ENCODE peak calls at places on chromosome 13, in ten cellular contexts. W is OCI-LY7, G is tibial artery, D is kidney epithelial cell, L is SK-N-SH, N is H1, Q is body of pancreas, S is esophagus squamous epithelium, M is left ventricle myocardium inferior, F is fibroblast of mammary gland. O is an unnamed sample.

GRCh38 chr13:62356977-62357376 is 941.3 kb upstream of the PCDH20 start:
- DNase-seq in W (no peak), Q (no peak), N (no peak), D (no peak), L (no peak), M (no peak), S (no peak), F (no peak), G (no peak), O (no peak)

GRCh38 chr13:21060827-21061076 is 634 bp downstream of the LATS2 start:
- DNase-seq in Q (no peak), S (no peak), D (no peak), L (peak), N (no peak), M (peak), F (no peak), W (no peak), G (peak), O (no peak)

GRCh38 chr13:104015646-104016396 is 949.6 kb upstream of the SLC10A2 start:
- DNase-seq in M (no peak), L (no peak), G (no peak), Q (no peak), D (no peak), S (no peak), W (no peak), F (peak), N (no peak), O (peak)

GRCh38 chr13:94239135-94239534 is 240.3 kb downstream of the DCT start:
- DNase-seq in G (no peak), W (no peak), L (no peak), F (peak), D (peak), S (no peak), N (no peak), Q (no peak), M (no peak), O (peak)

GRCh38 chr13:48739346-48740037 is 85.8 kb downstream of the CYSLTR2 start:
- DNase-seq in G (no peak), W (no peak), L (no peak), S (no peak), F (peak), D (no peak), Q (no peak), M (no peak), N (no peak), O (peak)

GRCh38 chr13:47004022-47004421 is 107.2 kb upstream of the HTR2A start:
- DNase-seq in D (no peak), M (no peak), W (no peak), G (no peak), F (peak), Q (no peak), S (no peak), N (no peak), L (no peak), O (peak)

GRCh38 chr13:37148501-37148900 is 43.0 kb upstream of the CSNK1A1L start:
- DNase-seq in M (no peak), D (no peak), Q (no peak), L (peak), F (peak), N (no peak), W (no peak), G (no peak), S (no peak), O (peak)

GRCh38 chr13:49731766-49732165 is 40.5 kb upstream of the EBPL start:
- DNase-seq in N (no peak), D (no peak), W (no peak), G (no peak), F (peak), L (no peak), M (no peak), Q (no peak), S (no peak), O (peak)

GRCh38 chr13:36418022-36418805 is 14.1 kb upstream of the CCNA1 start:
- DNase-seq in F (peak), W (no peak), Q (peak), M (no peak), D (no peak), N (no peak), G (no peak), S (no peak), L (no peak), O (peak)

DNA sequence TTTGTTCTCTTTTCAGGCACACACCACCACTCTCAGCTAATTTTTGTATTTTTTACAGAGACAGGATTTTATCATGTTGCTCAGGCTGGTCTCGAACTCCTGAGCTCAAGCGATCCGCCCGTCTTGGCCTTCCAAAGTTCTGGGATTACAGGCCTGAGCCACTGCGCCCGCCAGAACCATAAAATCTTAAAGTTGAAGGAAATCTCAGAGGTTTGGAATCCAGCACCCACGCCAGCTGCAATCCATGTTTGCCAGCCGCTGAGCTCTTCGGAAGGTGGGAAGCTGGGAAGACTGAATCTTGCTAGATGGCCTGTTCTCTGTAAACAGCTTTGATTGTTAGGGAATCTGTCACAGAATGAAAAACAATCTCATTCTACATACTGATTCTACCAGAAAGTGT is 38.5 kb downstream of the SPATA13 start:
- DNase-seq in W (no peak), Q (no peak), S (no peak), D (no peak), G (no peak), N (no peak), L (no peak), M (no peak), F (peak), O (peak)
- TF ChIP-seq CTCF in W (no peak), Q (no peak), S (no peak), D (no peak), G (no peak), N (no peak), L (no peak), M (no peak), F (no peak), O (no peak)

GRCh38 chr13:83880275-83881027 is 1.8 kb downstream of the SLITRK1 start:
- DNase-seq in L (no peak), N (no peak), M (no peak), F (no peak), S (no peak), D (no peak), W (no peak), G (no peak), Q (no peak), O (no peak)
- H3K4me3 ChIP-seq in L (no peak), N (peak), M (no peak), F (no peak), S (no peak), D (no peak), W (no peak), G (no peak), Q (no peak), O (no peak)

DNA sequence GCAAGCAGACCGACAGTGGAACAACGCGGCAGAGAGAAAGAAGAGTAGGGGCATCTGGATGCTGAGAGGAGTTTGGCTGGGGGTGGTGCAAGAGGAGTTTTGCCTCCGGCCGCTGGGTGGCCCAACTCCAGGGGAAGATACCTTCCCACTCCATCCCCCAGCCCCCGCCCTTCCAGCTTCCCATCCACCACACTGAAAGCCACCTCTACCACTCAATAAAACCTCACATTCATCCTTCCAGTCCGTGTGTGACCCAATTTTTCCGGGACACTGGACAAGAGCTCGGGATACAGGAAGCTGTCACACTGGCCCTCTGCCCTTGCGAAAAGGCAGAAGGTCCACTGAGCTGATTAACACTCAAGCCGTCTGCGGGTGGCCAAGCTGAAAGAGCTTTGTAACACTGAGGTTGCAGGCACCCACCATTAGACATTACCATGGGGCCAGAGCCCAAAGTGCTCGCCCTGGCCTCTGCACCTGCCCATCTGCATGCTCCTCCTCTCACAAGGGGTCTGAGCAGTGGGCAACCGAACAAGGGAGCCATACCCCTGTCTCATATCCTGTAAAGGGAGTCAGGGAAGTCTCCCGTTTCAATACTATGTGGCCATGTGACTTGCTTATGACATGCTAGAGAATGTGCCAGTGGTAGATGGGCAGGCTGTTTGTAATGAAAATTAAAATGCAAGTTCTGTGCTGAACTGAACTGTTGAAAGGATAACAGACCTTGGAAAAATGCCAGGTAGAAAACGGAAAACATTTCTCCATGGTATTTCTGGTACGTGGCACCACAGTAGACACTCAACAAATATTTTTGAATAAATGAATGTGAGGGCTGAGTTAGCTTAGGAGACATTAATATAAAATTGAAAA is 205.1 kb upstream of the STARD13 start:
- DNase-seq in S (no peak), L (no peak), D (no peak), F (no peak), W (no peak), N (peak), Q (no peak), M (no peak), G (no peak), O (peak)
- TF ChIP-seq CTCF in S (no peak), L (no peak), D (no peak), F (no peak), W (no peak), N (peak), Q (no peak), M (no peak), G (no peak), O (no peak)

GRCh38 chr13:30792257-30793000 is 57.1 kb downstream of the ALOX5AP start:
- DNase-seq in M (peak), Q (peak), D (peak), W (no peak), N (no peak), F (peak), G (peak), L (peak), S (no peak), O (peak)
- H3K4me3 ChIP-seq in M (no peak), Q (no peak), D (no peak), W (no peak), N (no peak), F (no peak), G (no peak), L (peak), S (no peak), O (no peak)

DNA sequence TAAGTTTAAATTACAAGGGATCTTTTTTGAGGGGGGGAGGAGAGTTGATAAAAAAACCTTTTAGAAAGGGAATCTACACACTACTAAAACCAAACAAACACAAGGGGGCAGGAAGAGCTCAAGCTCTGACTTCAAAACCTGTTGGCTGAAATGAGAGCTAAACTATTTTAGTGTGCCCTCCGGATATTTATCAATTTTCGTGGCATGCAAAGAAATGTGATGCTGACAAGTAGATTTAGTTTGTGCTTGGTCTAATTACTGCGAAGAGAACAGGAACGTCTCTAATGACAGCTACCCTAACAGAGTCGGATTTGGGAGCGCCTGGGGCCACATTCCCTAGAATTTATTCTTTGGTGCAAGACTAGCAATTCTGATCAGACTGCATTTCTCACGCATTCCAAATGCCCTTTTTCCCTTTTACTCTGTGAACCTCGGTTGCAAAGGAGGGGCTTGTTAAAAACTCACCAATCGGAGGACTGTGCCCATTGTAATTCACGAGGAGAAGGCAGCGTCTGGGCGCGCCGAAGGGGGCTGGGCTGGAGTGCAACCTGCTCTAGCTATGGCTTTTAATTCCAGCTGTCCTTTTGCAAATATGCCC is 804 bp upstream of the FREM2 start:
- DNase-seq in W (no peak), Q (peak), M (no peak), G (no peak), S (no peak), F (peak), D (no peak), N (no peak), L (peak), O (no peak)
- TF ChIP-seq CTCF in W (peak), Q (peak), M (peak), G (no peak), S (no peak), F (peak), D (peak), N (no peak), L (peak), O (no peak)

GRCh38 chr13:38957794-38958592 is 32.6 kb downstream of the STOML3 start:
- DNase-seq in N (no peak), G (no peak), M (no peak), W (no peak), D (no peak), L (no peak), F (no peak), S (no peak), Q (no peak), O (no peak)

GRCh38 chr13:38954291-38954690 is 36.3 kb downstream of the STOML3 start:
- DNase-seq in S (no peak), F (peak), W (no peak), M (no peak), L (no peak), N (no peak), D (no peak), G (no peak), Q (no peak), O (no peak)

GRCh38 chr13:38954844-38955243 is 35.8 kb downstream of the STOML3 start:
- DNase-seq in D (no peak), L (no peak), Q (no peak), F (no peak), G (no peak), S (no peak), M (no peak), N (no peak), W (no peak), O (no peak)

GRCh38 chr13:38965281-38965680 is 25.4 kb downstream of the STOML3 start:
- DNase-seq in W (no peak), D (no peak), S (no peak), N (no peak), G (no peak), M (no peak), Q (no peak), F (no peak), L (no peak), O (no peak)

GRCh38 chr13:38960175-38960574 is 30.5 kb downstream of the STOML3 start:
- DNase-seq in L (no peak), D (no peak), N (no peak), Q (no peak), F (no peak), S (no peak), W (no peak), G (no peak), M (no peak), O (no peak)
- H3K4me3 ChIP-seq in L (no peak), D (no peak), N (no peak), Q (no peak), F (no peak), S (no peak), W (no peak), G (no peak), M (no peak), O (no peak)

GRCh38 chr13:83884141-83884540 is 1.9 kb upstream of the SLITRK1 start:
- DNase-seq in L (no peak), Q (no peak), G (no peak), W (no peak), N (no peak), D (no peak), S (no peak), M (no peak), F (peak), O (no peak)
- TF ChIP-seq CTCF in L (no peak), Q (no peak), G (no peak), W (no peak), N (no peak), D (no peak), S (no peak), M (no peak), F (no peak), O (no peak)

O was measured in fibroblast of the aortic adventitia.